ENCODE peak calls at places on chromosomes 3 and 15, in five cellular contexts. One of them, this sample, is unnamed.

GRCh38 chr15:65949482-65949881 is 80.2 kb downstream of the RAB11A start:
- DNase-seq in H9: no peak
- DNase-seq in IMR-90: no peak
- DNase-seq in trophoblast cell: no peak
- DNase-seq in neuronal stem cell: no peak
- DNase-seq in this sample: no peak

GRCh38 chr15:24861014-24861690 is 93.6 kb upstream of the SNRPN start:
- DNase-seq in H9: no peak
- DNase-seq in IMR-90: peak; percentile 46
- DNase-seq in trophoblast cell: no peak
- DNase-seq in neuronal stem cell: no peak
- DNase-seq in this sample: no peak

GRCh38 chr15:33098082-33099058 is 96.1 kb downstream of the FMN1 start:
- DNase-seq in H9: no peak
- DNase-seq in IMR-90: peak; percentile 91
- DNase-seq in trophoblast cell: peak; percentile 47
- DNase-seq in neuronal stem cell: no peak
- DNase-seq in this sample: peak; percentile 68

GRCh38 chr3:124887177-124887995 is at the start of gene ITGB5:
- DNase-seq in H9: peak; percentile 67
- DNase-seq in IMR-90: peak; percentile 63
- DNase-seq in trophoblast cell: peak; percentile 55
- DNase-seq in neuronal stem cell: peak; percentile 80
- DNase-seq in this sample: peak; percentile 90

GRCh38 chr3:127894461-127894860 is 20.6 kb upstream of the KBTBD12 start:
- DNase-seq in H9: no peak
- DNase-seq in IMR-90: no peak
- DNase-seq in trophoblast cell: no peak
- DNase-seq in neuronal stem cell: no peak
- DNase-seq in this sample: no peak

GRCh38 chr3:190059242-190059590 is 61.5 kb downstream of the P3H2 start:
- DNase-seq in H9: no peak
- DNase-seq in IMR-90: peak; percentile 74
- DNase-seq in trophoblast cell: no peak
- DNase-seq in neuronal stem cell: no peak
- DNase-seq in this sample: no peak

GRCh38 chr15:88912500-88912921 is 668 bp downstream of the MFGE8 start:
- DNase-seq in H9: no peak
- DNase-seq in IMR-90: no peak
- DNase-seq in trophoblast cell: no peak
- DNase-seq in neuronal stem cell: no peak
- DNase-seq in this sample: peak; percentile 50

GRCh38 chr3:52683611-52684010 is 2.1 kb downstream of the PBRM1 start:
- DNase-seq in H9: no peak
- DNase-seq in IMR-90: no peak
- DNase-seq in trophoblast cell: no peak
- DNase-seq in neuronal stem cell: no peak
- DNase-seq in this sample: no peak

GRCh38 chr15:44300567-44300966 is 12.0 kb downstream of the GOLM2 start:
- DNase-seq in H9: no peak
- DNase-seq in IMR-90: no peak
- DNase-seq in trophoblast cell: no peak
- DNase-seq in neuronal stem cell: no peak
- DNase-seq in this sample: no peak

DNA sequence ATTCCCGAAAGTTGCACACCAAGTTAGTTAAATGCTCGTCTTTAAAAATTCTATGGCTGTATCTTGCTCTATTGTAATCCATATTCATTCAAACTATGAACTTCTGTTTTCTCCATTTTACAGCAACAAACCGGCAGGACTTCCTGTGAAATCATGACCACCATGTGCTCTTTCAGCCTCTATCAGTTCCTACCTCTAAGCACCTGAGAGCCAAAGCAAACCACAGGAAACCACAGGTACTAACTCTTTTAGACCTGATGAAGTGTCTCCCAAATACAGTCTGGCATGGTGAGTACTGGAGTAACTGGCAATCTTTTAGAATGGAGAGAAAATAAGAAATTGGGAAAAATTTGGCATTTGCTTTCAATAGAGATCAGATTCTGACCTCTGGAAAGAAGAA is 186.5 kb upstream of the SLITRK3 start:
- DNase-seq in H9: no peak
- DNase-seq in IMR-90: no peak
- DNase-seq in trophoblast cell: no peak
- DNase-seq in neuronal stem cell: no peak
- DNase-seq in this sample: no peak
- H4K8ac ChIP-seq in H9: no peak overlapping the region
- H4K8ac ChIP-seq in IMR-90: no peak overlapping the region
- H4K8ac ChIP-seq in trophoblast cell: no peak overlapping the region
- H4K8ac ChIP-seq in neuronal stem cell: no peak overlapping the region
- H4K8ac ChIP-seq in this sample: no peak overlapping the region

GRCh38 chr3:113714702-113715101 is 18.3 kb upstream of the USF3 start:
- DNase-seq in H9: no peak
- DNase-seq in IMR-90: no peak
- DNase-seq in trophoblast cell: no peak
- DNase-seq in neuronal stem cell: no peak
- DNase-seq in this sample: no peak

GRCh38 chr3:113721638-113722037 is 24.4 kb downstream of the NAA50 start:
- DNase-seq in H9: no peak
- DNase-seq in IMR-90: no peak
- DNase-seq in trophoblast cell: no peak
- DNase-seq in neuronal stem cell: no peak
- DNase-seq in this sample: no peak

GRCh38 chr3:113717308-113717707 is 20.9 kb upstream of the USF3 start:
- DNase-seq in H9: no peak
- DNase-seq in IMR-90: no peak
- DNase-seq in trophoblast cell: no peak
- DNase-seq in neuronal stem cell: no peak
- DNase-seq in this sample: no peak

GRCh38 chr3:113717818-113718217 is 21.4 kb upstream of the USF3 start:
- DNase-seq in H9: no peak
- DNase-seq in IMR-90: no peak
- DNase-seq in trophoblast cell: no peak
- DNase-seq in neuronal stem cell: no peak
- DNase-seq in this sample: no peak

GRCh38 chr3:113719294-113719693 is 22.9 kb upstream of the USF3 start:
- DNase-seq in H9: no peak
- DNase-seq in IMR-90: no peak
- DNase-seq in trophoblast cell: no peak
- DNase-seq in neuronal stem cell: no peak
- DNase-seq in this sample: no peak
- H2BK5ac ChIP-seq in H9: no peak overlapping the region
- H2BK5ac ChIP-seq in IMR-90: no peak overlapping the region
- H2BK5ac ChIP-seq in trophoblast cell: no peak overlapping the region
- H2BK5ac ChIP-seq in neuronal stem cell: no peak overlapping the region
- H2BK5ac ChIP-seq in this sample: no peak overlapping the region

DNA sequence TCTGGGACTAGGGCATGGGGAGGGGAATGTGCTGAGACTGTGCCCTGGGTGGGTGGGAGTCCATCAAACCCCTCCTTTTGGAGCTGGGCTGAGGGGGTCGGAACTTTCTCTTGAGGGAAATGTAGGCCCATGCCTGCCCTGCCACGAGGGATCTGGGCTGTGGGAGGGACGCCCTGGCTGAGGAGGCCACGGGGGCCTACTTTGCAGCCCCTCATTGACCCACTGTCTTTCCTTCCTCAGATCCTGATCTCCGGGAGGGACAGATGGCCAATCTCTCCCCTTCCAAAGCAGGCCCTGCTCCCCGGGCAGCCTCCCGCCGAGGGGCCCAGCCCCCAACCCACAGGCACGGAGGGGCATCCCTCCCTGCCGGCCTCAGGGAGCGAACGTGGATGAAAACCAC is 25.3 kb downstream of the LOXL1 start:
- DNase-seq in H9: no peak
- DNase-seq in IMR-90: no peak
- DNase-seq in trophoblast cell: no peak
- DNase-seq in neuronal stem cell: no peak
- DNase-seq in this sample: no peak
- H3K18ac ChIP-seq in H9: no peak overlapping the region
- H3K18ac ChIP-seq in IMR-90: peak overlapping the region; percentile 46
- H3K18ac ChIP-seq in trophoblast cell: peak overlapping the region; percentile 55
- H3K18ac ChIP-seq in neuronal stem cell: peak overlapping the region; percentile 61
- H3K18ac ChIP-seq in this sample: peak overlapping the region; percentile 32

GRCh38 chr15:56243774-56244236 is at the start of gene RFX7:
- DNase-seq in H9: peak; percentile 68
- DNase-seq in IMR-90: peak; percentile 73
- DNase-seq in trophoblast cell: peak; percentile 81
- DNase-seq in neuronal stem cell: peak; percentile 78
- DNase-seq in this sample: peak; percentile 88

GRCh38 chr15:56244237-56244810 is 645 bp upstream of the RFX7 start:
- DNase-seq in H9: peak; percentile 93
- DNase-seq in IMR-90: peak; percentile 67
- DNase-seq in trophoblast cell: no peak
- DNase-seq in neuronal stem cell: peak; percentile 71
- DNase-seq in this sample: peak; percentile 96

GRCh38 chr15:56243117-56243773 is 434 bp downstream of the RFX7 start:
- DNase-seq in H9: peak; percentile 71
- DNase-seq in IMR-90: peak; percentile 26
- DNase-seq in trophoblast cell: no peak
- DNase-seq in neuronal stem cell: peak; percentile 58
- DNase-seq in this sample: peak; percentile 78

GRCh38 chr15:56245871-56246814 is 2.5 kb upstream of the RFX7 start:
- DNase-seq in H9: peak; percentile 95
- DNase-seq in IMR-90: peak; percentile 83
- DNase-seq in trophoblast cell: peak; percentile 89
- DNase-seq in neuronal stem cell: peak; percentile 61
- DNase-seq in this sample: peak; percentile 96

GRCh38 chr15:56244811-56245576 is 1.3 kb upstream of the RFX7 start:
- DNase-seq in H9: peak; percentile 34
- DNase-seq in IMR-90: no peak
- DNase-seq in trophoblast cell: no peak
- DNase-seq in neuronal stem cell: no peak
- DNase-seq in this sample: peak; percentile 42
- H4K8ac ChIP-seq in H9: no peak overlapping the region
- H4K8ac ChIP-seq in IMR-90: peak overlapping the region; percentile 81
- H4K8ac ChIP-seq in trophoblast cell: peak overlapping the region; percentile 71
- H4K8ac ChIP-seq in neuronal stem cell: no peak overlapping the region
- H4K8ac ChIP-seq in this sample: no peak overlapping the region

DNA sequence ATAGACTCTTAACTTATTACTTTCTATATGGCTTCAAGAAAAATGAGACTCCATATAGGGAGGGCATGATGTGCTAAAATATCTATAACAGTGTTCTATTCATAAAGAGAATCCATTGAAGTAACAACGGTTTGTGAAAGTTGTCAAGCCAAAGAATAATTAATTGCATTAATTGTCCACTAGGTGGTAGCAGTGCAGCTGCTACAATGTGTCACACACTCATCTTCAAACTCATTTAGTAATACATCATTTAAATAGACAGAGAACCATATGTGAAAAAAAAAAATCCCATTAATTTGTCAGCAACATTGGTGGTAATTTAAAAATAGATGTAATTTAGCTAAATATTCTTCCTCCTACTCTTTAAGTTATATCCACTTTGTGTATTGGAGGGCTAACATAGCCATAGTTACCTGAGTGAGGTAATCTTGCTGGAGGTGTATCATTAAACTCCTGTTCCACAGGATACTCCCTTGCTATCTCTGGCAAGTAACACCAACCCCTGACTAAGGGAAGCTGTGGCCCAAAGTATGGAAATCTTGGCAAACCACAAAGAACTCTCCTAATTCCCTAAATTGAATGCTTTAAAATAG is 3.7 kb upstream of the CPA3 start:
- DNase-seq in H9: no peak
- DNase-seq in IMR-90: peak; percentile 54
- DNase-seq in trophoblast cell: no peak
- DNase-seq in neuronal stem cell: peak; percentile 9
- DNase-seq in this sample: peak; percentile 31
- H2BK5ac ChIP-seq in H9: no peak overlapping the region
- H2BK5ac ChIP-seq in IMR-90: no peak overlapping the region
- H2BK5ac ChIP-seq in trophoblast cell: no peak overlapping the region
- H2BK5ac ChIP-seq in neuronal stem cell: no peak overlapping the region
- H2BK5ac ChIP-seq in this sample: no peak overlapping the region

GRCh38 chr3:194313642-194314430 is 37.3 kb downstream of the CPN2 start:
- DNase-seq in H9: no peak
- DNase-seq in IMR-90: no peak
- DNase-seq in trophoblast cell: no peak
- DNase-seq in neuronal stem cell: no peak
- DNase-seq in this sample: peak; percentile 72
- H3K18ac ChIP-seq in H9: no peak overlapping the region
- H3K18ac ChIP-seq in IMR-90: no peak overlapping the region
- H3K18ac ChIP-seq in trophoblast cell: peak overlapping the region; percentile 48
- H3K18ac ChIP-seq in neuronal stem cell: peak overlapping the region; percentile 64
- H3K18ac ChIP-seq in this sample: peak overlapping the region; percentile 46

GRCh38 chr3:179969525-179969924 is 67.2 kb downstream of the PEX5L start:
- DNase-seq in H9: no peak
- DNase-seq in IMR-90: no peak
- DNase-seq in trophoblast cell: no peak
- DNase-seq in neuronal stem cell: no peak
- DNase-seq in this sample: no peak

GRCh38 chr3:179973024-179973423 is 63.7 kb downstream of the PEX5L start:
- DNase-seq in H9: no peak
- DNase-seq in IMR-90: no peak
- DNase-seq in trophoblast cell: no peak
- DNase-seq in neuronal stem cell: no peak
- DNase-seq in this sample: no peak

GRCh38 chr3:179977356-179977755 is 59.4 kb downstream of the PEX5L start:
- DNase-seq in H9: no peak
- DNase-seq in IMR-90: no peak
- DNase-seq in trophoblast cell: no peak
- DNase-seq in neuronal stem cell: no peak
- DNase-seq in this sample: no peak

GRCh38 chr3:179971280-179971679 is 65.5 kb downstream of the PEX5L start:
- DNase-seq in H9: no peak
- DNase-seq in IMR-90: no peak
- DNase-seq in trophoblast cell: no peak
- DNase-seq in neuronal stem cell: no peak
- DNase-seq in this sample: no peak

GRCh38 chr3:179973931-179974361 is 62.8 kb downstream of the PEX5L start:
- DNase-seq in H9: peak; percentile 33
- DNase-seq in IMR-90: no peak
- DNase-seq in trophoblast cell: no peak
- DNase-seq in neuronal stem cell: peak; percentile 59
- DNase-seq in this sample: peak; percentile 60
- H4K8ac ChIP-seq in H9: no peak overlapping the region
- H4K8ac ChIP-seq in IMR-90: no peak overlapping the region
- H4K8ac ChIP-seq in trophoblast cell: no peak overlapping the region
- H4K8ac ChIP-seq in neuronal stem cell: no peak overlapping the region
- H4K8ac ChIP-seq in this sample: no peak overlapping the region

GRCh38 chr15:75201609-75202250 is at the start of gene C15orf39:
- DNase-seq in H9: peak; percentile 83
- DNase-seq in IMR-90: peak; percentile 52
- DNase-seq in trophoblast cell: peak; percentile 90
- DNase-seq in neuronal stem cell: peak; percentile 74
- DNase-seq in this sample: peak; percentile 72

GRCh38 chr15:75198560-75199346 is 2.9 kb upstream of the C15orf39 start:
- DNase-seq in H9: peak; percentile 80
- DNase-seq in IMR-90: peak; percentile 49
- DNase-seq in trophoblast cell: no peak
- DNase-seq in neuronal stem cell: no peak
- DNase-seq in this sample: peak; percentile 61

GRCh38 chr15:75199347-75199976 is 2.2 kb upstream of the C15orf39 start:
- DNase-seq in H9: no peak
- DNase-seq in IMR-90: no peak
- DNase-seq in trophoblast cell: no peak
- DNase-seq in neuronal stem cell: no peak
- DNase-seq in this sample: no peak

GRCh38 chr15:75200765-75201608 is 695 bp upstream of the C15orf39 start:
- DNase-seq in H9: peak; percentile 90
- DNase-seq in IMR-90: no peak
- DNase-seq in trophoblast cell: peak; percentile 99
- DNase-seq in neuronal stem cell: peak; percentile 51
- DNase-seq in this sample: peak; percentile 87

GRCh38 chr15:75200391-75200764 is 1.3 kb upstream of the C15orf39 start:
- DNase-seq in H9: no peak
- DNase-seq in IMR-90: no peak
- DNase-seq in trophoblast cell: no peak
- DNase-seq in neuronal stem cell: no peak
- DNase-seq in this sample: no peak
- H2BK5ac ChIP-seq in H9: no peak overlapping the region
- H2BK5ac ChIP-seq in IMR-90: no peak overlapping the region
- H2BK5ac ChIP-seq in trophoblast cell: no peak overlapping the region
- H2BK5ac ChIP-seq in neuronal stem cell: no peak overlapping the region
- H2BK5ac ChIP-seq in this sample: no peak overlapping the region

This sample was measured in mesendoderm.